ENCODE peak calls at places on chromosomes 6 and 20, in four cellular contexts. One of them, this sample, is unnamed.

GRCh38 chr6:31652925-31653724 is 664 bp upstream of the BAG6 start:
- DNase-seq in right cardiac atrium: peak
- DNase-seq in GM12878: no peak
- DNase-seq in PC-3: no peak
- DNase-seq in this sample: peak

GRCh38 chr6:137494967-137495595 is 887 bp upstream of the OLIG3 start:
- DNase-seq in right cardiac atrium: no peak
- DNase-seq in PC-3: no peak
- DNase-seq in GM12878: no peak
- DNase-seq in this sample: no peak

GRCh38 chr6:145643760-145644159 is 91.6 kb downstream of the EPM2A start:
- DNase-seq in right cardiac atrium: no peak
- DNase-seq in GM12878: no peak
- DNase-seq in PC-3: no peak
- DNase-seq in this sample: no peak

GRCh38 chr20:61857414-61857775 is 208.3 kb downstream of the TAF4 start:
- DNase-seq in right cardiac atrium: peak
- DNase-seq in GM12878: no peak
- DNase-seq in PC-3: no peak
- DNase-seq in this sample: no peak

GRCh38 chr6:125924169-125924568 is 32.4 kb upstream of the HINT3 start:
- DNase-seq in PC-3: peak
- DNase-seq in right cardiac atrium: no peak
- DNase-seq in GM12878: no peak
- DNase-seq in this sample: no peak

GRCh38 chr6:96611342-96611964 is 48.5 kb downstream of the FHL5 start:
- DNase-seq in GM12878: no peak
- DNase-seq in PC-3: no peak
- DNase-seq in right cardiac atrium: no peak
- DNase-seq in this sample: no peak

GRCh38 chr6:51268666-51269065 is 450.0 kb downstream of the TFAP2B start:
- DNase-seq in PC-3: no peak
- DNase-seq in right cardiac atrium: no peak
- DNase-seq in GM12878: no peak
- DNase-seq in this sample: no peak

GRCh38 chr6:30740993-30741784 is 1.3 kb downstream of the FLOT1 start:
- DNase-seq in right cardiac atrium: no peak
- DNase-seq in GM12878: no peak
- DNase-seq in PC-3: peak
- DNase-seq in this sample: no peak

GRCh38 chr20:44446111-44446722 is 29.5 kb upstream of the TTPAL start:
- DNase-seq in GM12878: no peak
- DNase-seq in right cardiac atrium: no peak
- DNase-seq in PC-3: no peak
- DNase-seq in this sample: no peak

GRCh38 chr6:31659649-31660223 is 842 bp downstream of the C6orf47 start:
- DNase-seq in GM12878: no peak
- DNase-seq in PC-3: peak
- DNase-seq in right cardiac atrium: no peak
- DNase-seq in this sample: no peak

GRCh38 chr6:107154131-107154906 is 39.0 kb upstream of the BEND3 start:
- DNase-seq in right cardiac atrium: no peak
- DNase-seq in PC-3: no peak
- DNase-seq in GM12878: no peak
- DNase-seq in this sample: no peak

GRCh38 chr6:18439581-18439980 is 52.4 kb downstream of the RNF144B start:
- DNase-seq in PC-3: no peak
- DNase-seq in right cardiac atrium: no peak
- DNase-seq in GM12878: no peak
- DNase-seq in this sample: no peak

GRCh38 chr6:28719275-28719940 is 193.7 kb downstream of the GPX5 start:
- DNase-seq in right cardiac atrium: no peak
- DNase-seq in PC-3: peak
- DNase-seq in GM12878: no peak
- DNase-seq in this sample: no peak

GRCh38 chr6:152364846-152365245 is 272.3 kb downstream of the SYNE1 start:
- DNase-seq in PC-3: no peak
- DNase-seq in right cardiac atrium: no peak
- DNase-seq in GM12878: no peak
- DNase-seq in this sample: no peak

GRCh38 chr6:71486466-71486865 is 197.9 kb downstream of the OGFRL1 start:
- DNase-seq in GM12878: no peak
- DNase-seq in PC-3: no peak
- DNase-seq in right cardiac atrium: no peak
- DNase-seq in this sample: no peak

GRCh38 chr6:16766043-16766521 is 4.8 kb upstream of the ATXN1 start:
- DNase-seq in right cardiac atrium: no peak
- DNase-seq in PC-3: peak
- DNase-seq in GM12878: no peak
- DNase-seq in this sample: no peak

GRCh38 chr6:158999154-158999668 is 791 bp downstream of the RSPH3 start:
- DNase-seq in PC-3: no peak
- DNase-seq in right cardiac atrium: no peak
- DNase-seq in GM12878: no peak
- DNase-seq in this sample: no peak

GRCh38 chr20:33685328-33686007 is 717 bp downstream of the E2F1 start:
- DNase-seq in GM12878: peak
- DNase-seq in right cardiac atrium: no peak
- DNase-seq in PC-3: peak
- DNase-seq in this sample: no peak
- H3K27ac ChIP-seq in GM12878: peak
- H3K27ac ChIP-seq in right cardiac atrium: no peak
- H3K27ac ChIP-seq in PC-3: no peak
- H3K27ac ChIP-seq in this sample: no peak

GRCh38 chr20:2663364-2663886 is 591 bp downstream of the IDH3B start:
- DNase-seq in right cardiac atrium: no peak
- DNase-seq in GM12878: no peak
- DNase-seq in PC-3: no peak
- DNase-seq in this sample: no peak
- H3K27ac ChIP-seq in right cardiac atrium: no peak
- H3K27ac ChIP-seq in GM12878: peak
- H3K27ac ChIP-seq in PC-3: peak
- H3K27ac ChIP-seq in this sample: no peak

DNA sequence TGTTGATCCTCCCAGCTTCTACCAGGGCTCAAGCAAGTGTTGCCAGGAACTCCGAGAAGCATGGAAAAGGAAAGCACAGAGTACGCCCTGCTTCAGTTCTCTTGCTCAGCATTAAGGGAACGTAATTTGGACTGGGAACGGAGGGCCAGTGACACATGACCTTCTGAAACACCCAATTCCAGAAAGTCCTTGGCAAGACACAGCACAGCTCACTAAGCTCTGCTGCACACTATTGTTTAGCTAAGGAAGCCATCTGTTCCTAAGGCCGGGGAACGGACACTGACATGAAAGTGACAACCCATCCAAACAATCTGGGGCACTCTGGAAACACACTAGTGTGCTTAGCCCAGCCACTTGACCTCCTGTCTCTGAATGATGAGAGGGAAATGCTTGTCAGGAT is 56.9 kb upstream of the NXT1 start:
- DNase-seq in GM12878: no peak
- DNase-seq in PC-3: no peak
- DNase-seq in right cardiac atrium: peak
- DNase-seq in this sample: no peak
- H3K27ac ChIP-seq in GM12878: no peak
- H3K27ac ChIP-seq in PC-3: no peak
- H3K27ac ChIP-seq in right cardiac atrium: peak
- H3K27ac ChIP-seq in this sample: no peak

DNA sequence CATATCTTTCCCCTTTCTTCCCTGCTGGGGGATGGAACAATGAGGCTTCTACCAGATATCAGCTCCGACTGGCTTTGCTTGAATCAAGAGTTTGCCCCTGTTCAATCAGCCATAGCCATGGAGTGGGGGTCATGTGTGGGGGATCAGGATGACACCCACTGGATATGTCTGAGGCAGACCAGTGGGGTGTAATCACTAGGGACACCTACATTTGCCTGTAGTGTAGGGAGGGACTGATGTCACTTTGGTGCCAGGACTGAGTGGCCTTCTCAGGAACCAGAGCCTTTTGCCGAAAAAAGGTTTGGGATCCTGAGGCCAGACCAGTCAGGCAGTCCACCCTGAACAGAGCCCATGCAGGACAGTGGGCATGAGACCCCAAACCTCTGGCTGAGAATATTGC is 1.0 kb downstream of the ITPA start:
- DNase-seq in right cardiac atrium: no peak
- DNase-seq in GM12878: no peak
- DNase-seq in PC-3: no peak
- DNase-seq in this sample: no peak
- H3K27ac ChIP-seq in right cardiac atrium: no peak
- H3K27ac ChIP-seq in GM12878: peak
- H3K27ac ChIP-seq in PC-3: no peak
- H3K27ac ChIP-seq in this sample: no peak

DNA sequence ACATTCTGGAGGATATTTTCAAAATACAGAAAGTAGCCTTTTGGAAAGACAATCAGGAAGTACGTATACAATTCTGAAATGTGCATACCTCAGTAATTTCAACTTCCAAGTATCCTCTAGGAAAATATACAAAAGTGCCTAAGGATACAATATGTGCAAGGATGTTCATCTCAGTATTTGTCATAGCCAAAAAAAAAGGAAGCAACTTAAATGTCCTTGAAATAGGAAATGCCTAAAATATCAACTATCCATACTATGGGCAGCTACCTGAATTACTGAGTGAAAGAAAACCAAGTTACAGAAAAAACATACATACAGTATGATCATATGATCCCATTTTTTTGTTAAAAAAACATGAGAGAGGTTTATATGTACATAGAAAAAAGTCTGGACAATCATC is 1.5 kb downstream of the PPIL1 start:
- DNase-seq in GM12878: no peak
- DNase-seq in right cardiac atrium: no peak
- DNase-seq in PC-3: no peak
- DNase-seq in this sample: no peak
- H3K27ac ChIP-seq in GM12878: peak
- H3K27ac ChIP-seq in right cardiac atrium: no peak
- H3K27ac ChIP-seq in PC-3: no peak
- H3K27ac ChIP-seq in this sample: no peak

GRCh38 chr6:49555951-49556350 is 5.5 kb downstream of the C6orf141 start:
- DNase-seq in GM12878: no peak
- DNase-seq in PC-3: peak
- DNase-seq in right cardiac atrium: no peak
- DNase-seq in this sample: no peak
- H3K27ac ChIP-seq in GM12878: no peak
- H3K27ac ChIP-seq in PC-3: peak
- H3K27ac ChIP-seq in right cardiac atrium: no peak
- H3K27ac ChIP-seq in this sample: no peak

DNA sequence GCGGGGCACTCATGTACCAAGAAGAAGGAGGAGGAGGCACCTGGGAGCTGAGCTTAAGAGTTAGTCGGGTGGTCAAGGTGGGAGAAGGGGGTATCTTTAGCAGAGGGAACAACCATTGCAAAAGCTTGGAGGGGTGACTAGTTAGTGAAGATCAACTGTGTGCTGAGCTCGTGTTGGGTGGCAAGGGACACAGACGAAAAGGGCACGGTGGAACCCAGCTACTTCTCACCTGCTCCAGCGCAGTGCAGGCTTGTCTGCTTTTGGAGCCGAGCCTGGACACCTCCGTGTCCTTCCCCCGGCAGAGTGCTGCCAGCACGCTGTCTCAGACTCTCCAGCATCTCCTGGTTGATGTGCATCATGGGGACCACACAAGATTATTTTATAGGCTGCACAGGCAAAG is 123.2 kb downstream of the CEBPB start:
- DNase-seq in right cardiac atrium: no peak
- DNase-seq in PC-3: no peak
- DNase-seq in GM12878: no peak
- DNase-seq in this sample: no peak
- H3K27ac ChIP-seq in right cardiac atrium: no peak
- H3K27ac ChIP-seq in PC-3: peak
- H3K27ac ChIP-seq in GM12878: no peak
- H3K27ac ChIP-seq in this sample: no peak

DNA sequence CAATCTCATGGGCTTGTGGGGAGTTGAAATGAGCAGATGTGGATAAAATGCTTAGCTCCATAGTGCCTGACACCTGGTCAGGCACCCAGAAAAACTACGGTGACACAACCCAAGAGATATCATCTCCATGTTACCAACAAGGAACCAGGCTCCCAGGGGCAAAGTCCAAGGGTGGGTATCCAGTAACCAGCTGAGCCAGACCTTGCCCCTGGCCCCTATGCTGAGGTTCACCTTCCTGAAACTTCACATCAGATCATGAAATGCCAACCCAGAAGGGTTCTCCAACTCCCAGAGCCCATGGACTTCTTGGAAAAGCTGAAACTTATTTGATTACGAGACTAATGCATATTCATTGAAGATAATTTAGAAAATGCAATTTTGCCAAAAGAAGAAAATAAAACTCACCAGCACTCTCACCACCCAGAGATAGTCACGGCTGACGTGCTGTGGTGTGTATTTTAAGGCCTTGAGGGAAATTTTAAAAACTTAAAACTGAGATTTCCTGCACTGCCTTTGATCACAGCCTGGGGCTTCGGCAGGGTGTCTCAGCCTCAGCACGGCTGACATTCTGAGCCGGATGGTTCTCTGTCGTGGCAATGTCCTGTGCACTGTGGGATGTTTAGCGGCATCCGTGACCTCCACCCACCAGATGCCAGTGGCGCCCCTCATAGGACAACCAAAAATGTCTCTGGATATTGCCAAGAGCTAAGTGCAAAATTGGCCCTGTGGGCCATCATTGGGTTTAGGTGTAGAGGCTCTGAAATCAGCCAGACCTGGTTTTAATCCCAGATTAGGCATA is 142.0 kb upstream of the KCNG1 start:
- DNase-seq in GM12878: no peak
- DNase-seq in right cardiac atrium: no peak
- DNase-seq in PC-3: no peak
- DNase-seq in this sample: no peak
- H3K27ac ChIP-seq in GM12878: no peak
- H3K27ac ChIP-seq in right cardiac atrium: no peak
- H3K27ac ChIP-seq in PC-3: no peak
- H3K27ac ChIP-seq in this sample: no peak

GRCh38 chr6:165274611-165275010 is 34.8 kb downstream of the C6orf118 start:
- DNase-seq in right cardiac atrium: no peak
- DNase-seq in PC-3: no peak
- DNase-seq in GM12878: no peak
- DNase-seq in this sample: no peak
- H3K27ac ChIP-seq in right cardiac atrium: no peak
- H3K27ac ChIP-seq in PC-3: no peak
- H3K27ac ChIP-seq in GM12878: no peak
- H3K27ac ChIP-seq in this sample: no peak

DNA sequence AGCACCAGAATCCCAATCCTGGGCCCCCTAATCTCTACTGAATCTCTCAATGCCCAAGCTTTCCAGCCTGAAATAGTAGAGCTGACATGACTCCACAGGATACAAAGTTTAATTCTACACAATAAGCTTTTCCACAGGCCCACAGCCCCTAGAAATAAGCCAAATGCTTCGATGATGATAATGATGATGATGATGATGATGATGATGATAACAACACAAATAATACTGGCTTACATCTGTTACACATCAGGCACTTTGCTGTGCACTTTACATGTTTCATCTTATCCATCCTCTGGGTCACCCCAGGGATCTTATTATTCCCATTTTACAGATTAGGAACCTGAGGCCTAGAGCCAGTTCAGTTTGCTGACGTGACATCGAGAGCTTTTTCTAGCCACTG is 20.6 kb downstream of the KCNB1 start:
- DNase-seq in PC-3: no peak
- DNase-seq in GM12878: no peak
- DNase-seq in right cardiac atrium: no peak
- DNase-seq in this sample: no peak
- H3K27ac ChIP-seq in PC-3: no peak
- H3K27ac ChIP-seq in GM12878: no peak
- H3K27ac ChIP-seq in right cardiac atrium: no peak
- H3K27ac ChIP-seq in this sample: no peak